ENCODE peak calls at places on chromosomes 4 and X, in four cellular contexts. One of them, this sample, is unnamed.

GRCh38 chrX:110359273-110359672 is 625 bp downstream of the RTL9 start:
- DNase-seq in choroid plexus epithelial cell: no peak
- DNase-seq in keratinocyte: no peak
- DNase-seq in lower leg skin: no peak
- DNase-seq in this sample: no peak

GRCh38 chr4:149279790-149280189 is 535.9 kb downstream of the IQCM start:
- DNase-seq in choroid plexus epithelial cell: no peak
- DNase-seq in keratinocyte: no peak
- DNase-seq in lower leg skin: no peak
- DNase-seq in this sample: no peak

GRCh38 chr4:155530857-155531256 is 135.8 kb upstream of the GUCY1A1 start:
- DNase-seq in choroid plexus epithelial cell: no peak
- DNase-seq in keratinocyte: no peak
- DNase-seq in lower leg skin: no peak
- DNase-seq in this sample: no peak

GRCh38 chr4:85102606-85103005 is 136.1 kb upstream of the WDFY3 start:
- DNase-seq in choroid plexus epithelial cell: peak; percentile 28
- DNase-seq in keratinocyte: no peak
- DNase-seq in lower leg skin: no peak
- DNase-seq in this sample: no peak

GRCh38 chr4:70844180-70844579 is 4.5 kb upstream of the GRSF1 start:
- DNase-seq in choroid plexus epithelial cell: no peak
- DNase-seq in keratinocyte: no peak
- DNase-seq in lower leg skin: no peak
- DNase-seq in this sample: no peak

GRCh38 chr4:3671571-3672464 is 94.4 kb upstream of the ADRA2C start:
- DNase-seq in choroid plexus epithelial cell: peak; percentile 3
- DNase-seq in keratinocyte: no peak
- DNase-seq in lower leg skin: no peak
- DNase-seq in this sample: no peak

GRCh38 chr4:18815779-18816173 is 794.2 kb upstream of the LCORL start:
- DNase-seq in choroid plexus epithelial cell: no peak
- DNase-seq in keratinocyte: no peak
- DNase-seq in lower leg skin: no peak
- DNase-seq in this sample: no peak

GRCh38 chr4:8305851-8306361 is 36.4 kb downstream of the HTRA3 start:
- DNase-seq in choroid plexus epithelial cell: peak; percentile 37
- DNase-seq in keratinocyte: no peak
- DNase-seq in lower leg skin: no peak
- DNase-seq in this sample: no peak

GRCh38 chr4:52510939-52511583 is 148.0 kb downstream of the USP46 start:
- DNase-seq in choroid plexus epithelial cell: peak; percentile 2
- DNase-seq in keratinocyte: no peak
- DNase-seq in lower leg skin: no peak
- DNase-seq in this sample: no peak

GRCh38 chr4:52837716-52838558 is 24.2 kb upstream of the RASL11B start:
- DNase-seq in choroid plexus epithelial cell: peak; percentile 70
- DNase-seq in keratinocyte: peak; percentile 75
- DNase-seq in lower leg skin: peak; percentile 69
- DNase-seq in this sample: no peak

GRCh38 chrX:37314526-37314925 is 34.6 kb upstream of the PRRG1 start:
- DNase-seq in choroid plexus epithelial cell: peak; percentile 73
- DNase-seq in keratinocyte: no peak
- DNase-seq in lower leg skin: no peak
- DNase-seq in this sample: no peak

GRCh38 chrX:17860811-17861495 is at the start of gene RAI2:
- DNase-seq in choroid plexus epithelial cell: no peak
- DNase-seq in keratinocyte: no peak
- DNase-seq in lower leg skin: no peak
- DNase-seq in this sample: no peak

GRCh38 chr4:128461300-128462103 is 173.9 kb upstream of the PGRMC2 start:
- DNase-seq in choroid plexus epithelial cell: peak; percentile 94
- DNase-seq in keratinocyte: no peak
- DNase-seq in lower leg skin: no peak
- DNase-seq in this sample: peak; percentile 84

GRCh38 chr4:30802622-30803323 is 82.6 kb downstream of the PCDH7 start:
- DNase-seq in choroid plexus epithelial cell: no peak
- DNase-seq in keratinocyte: peak; percentile 19
- DNase-seq in lower leg skin: peak; percentile 27
- DNase-seq in this sample: peak; percentile 86

GRCh38 chr4:112523764-112524505 is 8.0 kb upstream of the NEUROG2 start:
- DNase-seq in choroid plexus epithelial cell: no peak
- DNase-seq in keratinocyte: no peak
- DNase-seq in lower leg skin: no peak
- DNase-seq in this sample: no peak

GRCh38 chr4:42579903-42580302 is 77.0 kb downstream of the ATP8A1 start:
- DNase-seq in choroid plexus epithelial cell: no peak
- DNase-seq in keratinocyte: no peak
- DNase-seq in lower leg skin: no peak
- DNase-seq in this sample: no peak

GRCh38 chr4:156293657-156294297 is 340.1 kb upstream of the CTSO start:
- DNase-seq in choroid plexus epithelial cell: peak; percentile 96
- DNase-seq in keratinocyte: peak; percentile 11
- DNase-seq in lower leg skin: no peak
- DNase-seq in this sample: peak; percentile 85

GRCh38 chr4:78722320-78722719 is 53.8 kb upstream of the BMP2K start:
- DNase-seq in choroid plexus epithelial cell: no peak
- DNase-seq in keratinocyte: no peak
- DNase-seq in lower leg skin: no peak
- DNase-seq in this sample: no peak

GRCh38 chr4:144655491-144655890 is 9.5 kb downstream of the HHIP start:
- DNase-seq in choroid plexus epithelial cell: no peak
- DNase-seq in keratinocyte: no peak
- DNase-seq in lower leg skin: no peak
- DNase-seq in this sample: no peak

GRCh38 chr4:6944311-6945051 is 34.9 kb downstream of the TBC1D14 start:
- DNase-seq in choroid plexus epithelial cell: no peak
- DNase-seq in keratinocyte: no peak
- DNase-seq in lower leg skin: no peak
- DNase-seq in this sample: no peak

GRCh38 chr4:41209187-41209586 is 5.2 kb downstream of the APBB2 start:
- DNase-seq in choroid plexus epithelial cell: no peak
- DNase-seq in keratinocyte: no peak
- DNase-seq in lower leg skin: no peak
- DNase-seq in this sample: no peak

GRCh38 chr4:85406185-85406584 is 68.8 kb upstream of the ARHGAP24 start:
- DNase-seq in choroid plexus epithelial cell: no peak
- DNase-seq in keratinocyte: no peak
- DNase-seq in lower leg skin: no peak
- DNase-seq in this sample: no peak

GRCh38 chr4:162634390-162634789 is 470.6 kb upstream of the FSTL5 start:
- DNase-seq in choroid plexus epithelial cell: no peak
- DNase-seq in keratinocyte: no peak
- DNase-seq in lower leg skin: no peak
- DNase-seq in this sample: no peak

DNA sequence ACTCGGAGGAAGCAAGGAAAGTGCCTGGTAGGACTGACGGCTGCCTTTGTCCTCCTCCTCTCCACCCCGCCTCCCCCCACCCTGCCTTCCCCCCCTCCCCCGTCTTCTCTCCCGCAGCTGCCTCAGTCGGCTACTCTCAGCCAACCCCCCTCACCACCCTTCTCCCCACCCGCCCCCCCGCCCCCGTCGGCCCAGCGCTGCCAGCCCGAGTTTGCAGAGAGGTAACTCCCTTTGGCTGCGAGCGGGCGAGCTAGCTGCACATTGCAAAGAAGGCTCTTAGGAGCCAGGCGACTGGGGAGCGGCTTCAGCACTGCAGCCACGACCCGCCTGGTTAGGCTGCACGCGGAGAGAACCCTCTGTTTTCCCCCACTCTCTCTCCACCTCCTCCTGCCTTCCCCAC is 460 bp downstream of the AR start:
- DNase-seq in choroid plexus epithelial cell: no peak
- DNase-seq in keratinocyte: no peak
- DNase-seq in lower leg skin: no peak
- DNase-seq in this sample: no peak
- H3K4me3 ChIP-seq in choroid plexus epithelial cell: peak overlapping the region; percentile 56
- H3K4me3 ChIP-seq in keratinocyte: peak overlapping the region; percentile 48
- H3K4me3 ChIP-seq in lower leg skin: peak overlapping the region; percentile 15
- H3K4me3 ChIP-seq in this sample: peak overlapping the region; percentile 59

DNA sequence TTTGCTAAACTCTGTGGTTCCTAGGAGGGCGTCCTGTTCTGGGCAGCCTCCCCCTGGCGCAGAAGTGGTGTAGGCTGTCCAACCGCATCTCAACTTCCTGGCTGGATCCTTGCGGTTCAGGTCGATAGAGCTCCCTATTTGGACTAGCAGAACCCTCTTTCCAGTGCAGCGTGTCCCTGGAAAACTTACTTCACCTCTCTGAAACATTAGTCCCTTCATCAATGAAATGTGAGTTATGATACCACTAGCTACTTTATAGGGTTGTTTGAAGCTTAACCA is 1.1 kb downstream of the STK32B start:
- DNase-seq in choroid plexus epithelial cell: no peak
- DNase-seq in keratinocyte: no peak
- DNase-seq in lower leg skin: no peak
- DNase-seq in this sample: no peak
- H3K4me3 ChIP-seq in choroid plexus epithelial cell: no peak overlapping the region
- H3K4me3 ChIP-seq in keratinocyte: peak overlapping the region; percentile 80
- H3K4me3 ChIP-seq in lower leg skin: no peak overlapping the region
- H3K4me3 ChIP-seq in this sample: no peak overlapping the region

DNA sequence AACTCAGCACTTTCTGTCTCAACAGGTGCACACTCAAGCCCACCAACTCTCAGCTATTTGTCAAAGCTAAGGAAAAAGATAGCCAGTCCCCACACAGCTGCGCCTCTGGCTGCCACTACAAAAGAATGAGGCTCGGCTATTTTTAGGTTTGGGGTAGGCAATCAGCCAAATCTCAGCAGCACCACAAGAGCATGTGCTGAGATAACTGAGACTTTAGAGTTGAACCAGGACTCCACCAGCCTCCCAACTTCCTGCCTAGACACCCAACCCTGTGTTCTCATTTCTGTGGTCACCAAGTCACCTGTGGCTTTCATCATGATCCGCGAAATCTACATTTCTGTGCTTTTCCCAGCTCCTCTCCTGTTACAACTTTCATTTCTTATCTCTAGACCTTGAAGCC is 28.0 kb downstream of the DMD start:
- DNase-seq in choroid plexus epithelial cell: peak; percentile 87
- DNase-seq in keratinocyte: no peak
- DNase-seq in lower leg skin: no peak
- DNase-seq in this sample: peak; percentile 43
- H3K4me3 ChIP-seq in choroid plexus epithelial cell: no peak overlapping the region
- H3K4me3 ChIP-seq in keratinocyte: no peak overlapping the region
- H3K4me3 ChIP-seq in lower leg skin: no peak overlapping the region
- H3K4me3 ChIP-seq in this sample: no peak overlapping the region

GRCh38 chr4:124144302-124144701 is 568.2 kb downstream of the ANKRD50 start:
- DNase-seq in choroid plexus epithelial cell: no peak
- DNase-seq in keratinocyte: no peak
- DNase-seq in lower leg skin: no peak
- DNase-seq in this sample: no peak
- H3K4me3 ChIP-seq in choroid plexus epithelial cell: no peak overlapping the region
- H3K4me3 ChIP-seq in keratinocyte: peak overlapping the region; percentile 7
- H3K4me3 ChIP-seq in lower leg skin: no peak overlapping the region
- H3K4me3 ChIP-seq in this sample: no peak overlapping the region